ENCODE peak calls at places on chromosomes 16 and 17, in five cellular contexts. T is stimulated activated CD8-positive, alpha-beta memory T cell treated with anti-CD3 and anti-CD28 coated beads, Interleukin-12 subunit alpha, Interleukin-12 subunit beta, amount 100 ng/mL, for 1 hour; G is T follicular helper cell; S is pons; N is stimulated activated CD4-positive, alpha-beta T cell treated with anti-CD3 and anti-CD28 coated beads, Interleukin-4, amount 100 ng/mL, for 4 hours. F is an unnamed sample.

GRCh38 chr17:28760987-28761562 is 17.3 kb downstream of the TRAF4 start:
- DNase-seq in G (no peak), N (no peak), S (peak), T (no peak), F (peak)

GRCh38 chr17:70881093-70881492 is 711.8 kb downstream of the KCNJ2 start:
- DNase-seq in T (no peak), G (no peak), S (no peak), N (no peak), F (no peak)

GRCh38 chr17:29114141-29114540 is 66.1 kb downstream of the MYO18A start:
- DNase-seq in T (no peak), N (no peak), G (no peak), S (no peak), F (no peak)

GRCh38 chr16:89044394-89045180 is 49.1 kb upstream of the ACSF3 start:
- DNase-seq in N (no peak), G (no peak), T (no peak), S (no peak), F (no peak)

GRCh38 chr16:84007520-84007919 is 35.1 kb downstream of the SLC38A8 start:
- DNase-seq in T (no peak), N (no peak), G (no peak), S (no peak), F (no peak)

GRCh38 chr17:7177210-7177953 is 1.8 kb downstream of the ASGR1 start:
- DNase-seq in S (peak), G (peak), T (peak), N (peak), F (peak)

GRCh38 chr17:43360376-43360738 is 38.4 kb upstream of the ARL4D start:
- DNase-seq in T (peak), G (peak), N (peak), S (peak), F (peak)

GRCh38 chr16:23403547-23403946 is 49.4 kb downstream of the COG7 start:
- DNase-seq in S (no peak), G (no peak), T (no peak), N (no peak), F (no peak)